ENCODE peak calls at places on chromosomes 5 and 9, in five cellular contexts. M is cardiac fibroblast; W is activated CD8-positive, alpha-beta T cell treated with anti-CD3 and anti-CD28 coated beads for 36 hours; P is natural killer cell; H is HCT116. J is an unnamed sample.
A peak's percentile ranks its signal among the peaks of the same experiment; 100 is the strongest.

GRCh38 chr9:37126214-37126788 is 5.9 kb downstream of the ZCCHC7 start:
- DNase-seq in M (no peak), H (no peak), W (no peak), P (no peak), J (no peak)

GRCh38 chr9:73219985-73220626 is 68.4 kb downstream of the ANXA1 start:
- DNase-seq in P (no peak), H (no peak), M (peak; percentile 66), W (peak; percentile 71), J (peak; percentile 91)

GRCh38 chr9:73079326-73079725 is 72.3 kb upstream of the ANXA1 start:
- DNase-seq in H (peak; percentile 72), M (no peak), W (no peak), P (no peak), J (peak; percentile 48)

GRCh38 chr9:84694248-84694647 is 24.7 kb downstream of the NTRK2 start:
- DNase-seq in P (no peak), M (no peak), W (no peak), H (no peak), J (no peak)

GRCh38 chr5:124511791-124512190 is 234.6 kb downstream of the ZNF608 start:
- DNase-seq in H (no peak), P (no peak), W (no peak), M (no peak), J (no peak)

GRCh38 chr9:101409079-101409477 is 10.4 kb downstream of the ZNF189 start:
- DNase-seq in P (no peak), H (no peak), W (peak; percentile 6), M (peak; percentile 20), J (no peak)

GRCh38 chr9:133163559-133164208 is at the start of gene GBGT1:
- DNase-seq in W (peak; percentile 25), P (no peak), H (no peak), M (peak; percentile 36), J (no peak)

GRCh38 chr5:54520438-54520846 is 2.9 kb downstream of the SNX18 start:
- DNase-seq in M (peak; percentile 54), W (no peak), H (no peak), P (no peak), J (no peak)

GRCh38 chr9:128902351-128903078 is 18.3 kb upstream of the PHYHD1 start:
- DNase-seq in P (peak; percentile 81), H (no peak), W (peak; percentile 94), M (no peak), J (peak; percentile 72)

GRCh38 chr9:16992138-16992537 is 121.7 kb upstream of the BNC2 start:
- DNase-seq in H (no peak), M (no peak), P (no peak), W (no peak), J (no peak)

GRCh38 chr9:12424243-12424642 is 268.9 kb upstream of the TYRP1 start:
- DNase-seq in M (no peak), H (no peak), W (no peak), P (no peak), J (no peak)

DNA sequence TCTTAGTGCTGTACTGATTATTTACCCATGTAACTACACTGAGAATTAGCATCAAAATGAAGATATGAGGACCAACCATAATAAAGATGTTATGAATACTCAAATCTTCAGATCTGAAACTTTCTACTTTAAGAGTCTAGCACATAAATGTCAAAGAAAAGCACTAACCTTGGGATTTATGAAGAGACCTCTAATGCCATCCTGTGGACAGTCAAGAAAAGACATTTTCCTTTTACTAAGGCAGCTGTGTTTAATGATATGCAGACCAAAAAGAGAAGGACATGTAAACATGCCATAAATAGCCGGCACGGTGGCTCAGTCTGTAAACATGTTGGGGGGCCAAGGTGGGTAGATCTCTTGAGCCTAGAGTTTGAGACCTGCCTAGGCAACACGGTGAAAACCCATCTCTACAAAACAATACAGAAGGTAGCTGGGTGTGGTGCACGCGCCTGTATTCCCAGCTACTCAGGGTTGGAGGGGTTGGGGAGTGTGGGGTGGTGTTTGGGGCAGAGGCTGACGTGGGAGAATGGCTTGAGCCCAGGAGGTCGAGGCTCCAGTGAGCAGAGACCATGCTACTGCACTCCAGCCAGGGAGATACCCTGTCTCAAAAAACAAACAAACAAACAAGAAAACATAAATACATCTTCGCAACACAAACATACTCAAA is 266.9 kb upstream of the TYRP1 start:
- DNase-seq in M (peak; percentile 21), H (no peak), P (no peak), W (no peak), J (peak; percentile 38)
- TF ChIP-seq CTCF in M (no peak), H (no peak), P (no peak), W (no peak), J (peak; percentile 41)

GRCh38 chr5:58458851-58459275 is 1.0 kb downstream of the PLK2 start:
- DNase-seq in P (no peak), W (no peak), H (peak; percentile 55), M (peak; percentile 53), J (peak; percentile 66)

GRCh38 chr5:58462154-58462553 is 2.3 kb upstream of the PLK2 start:
- DNase-seq in H (peak; percentile 39), P (no peak), W (no peak), M (peak; percentile 18), J (peak; percentile 82)

GRCh38 chr5:58460727-58461286 is 921 bp upstream of the PLK2 start:
- DNase-seq in P (peak; percentile 87), W (peak; percentile 92), H (peak; percentile 77), M (peak; percentile 92), J (peak; percentile 94)

GRCh38 chr5:58459276-58459859 is 518 bp downstream of the PLK2 start:
- DNase-seq in M (peak; percentile 67), H (no peak), P (no peak), W (no peak), J (peak; percentile 63)

GRCh38 chr5:58459860-58460726 is at the start of gene PLK2:
- DNase-seq in H (peak; percentile 76), W (peak; percentile 84), M (peak; percentile 99), P (peak; percentile 95), J (peak; percentile 90)
- TF ChIP-seq CTCF in H (peak; percentile 49), W (no peak), M (peak; percentile 45), P (no peak), J (peak; percentile 66)

GRCh38 chr5:129698661-129699060 is 49.2 kb upstream of the MINAR2 start:
- DNase-seq in W (no peak), H (no peak), P (no peak), M (no peak), J (no peak)
- TF ChIP-seq CTCF in W (no peak), H (peak; percentile 32), P (no peak), M (peak; percentile 21), J (no peak)

DNA sequence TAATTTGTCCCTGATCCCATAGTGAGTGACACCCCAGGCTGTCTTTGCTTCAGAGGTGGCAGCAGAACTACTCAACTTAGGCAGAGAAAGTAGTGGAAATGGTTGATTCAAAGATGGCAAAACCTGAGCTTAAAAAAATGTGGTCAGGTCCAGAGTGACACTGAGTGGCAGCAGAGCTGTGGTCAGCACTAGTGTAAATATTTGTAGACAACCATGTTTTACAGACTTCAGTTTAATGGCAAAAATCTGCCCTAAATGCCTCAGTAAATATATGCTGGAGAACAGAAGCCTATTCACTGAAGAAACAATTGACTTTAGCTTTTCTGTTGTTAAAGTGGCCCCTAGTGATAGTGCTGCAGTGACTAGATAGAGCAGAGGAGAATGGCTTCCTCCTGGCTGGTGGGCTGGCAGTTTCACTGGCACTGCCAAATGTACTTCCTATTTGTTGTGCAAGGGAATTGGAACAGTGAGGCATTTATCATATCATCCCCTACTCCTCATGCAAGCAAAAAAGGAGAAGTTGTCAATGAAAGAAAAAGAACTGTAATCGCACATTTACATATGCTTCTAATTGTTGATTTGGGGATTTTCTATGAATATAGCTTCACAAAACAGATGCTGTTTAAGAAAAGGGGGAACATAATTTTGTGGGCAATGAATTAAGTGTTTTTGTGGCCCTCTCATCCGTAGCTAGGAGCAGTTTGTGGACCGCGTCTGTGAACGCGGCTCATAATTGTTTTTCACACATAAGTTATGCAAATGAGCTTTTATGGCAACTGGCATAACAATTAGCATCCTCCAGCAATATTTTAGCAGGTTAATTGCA is 12.0 kb downstream of the PBX3 start:
- DNase-seq in H (no peak), W (no peak), M (peak; percentile 36), P (no peak), J (no peak)
- TF ChIP-seq CTCF in H (no peak), W (no peak), M (no peak), P (no peak), J (no peak)

J was measured in MCF 10A.